ENCODE peak calls at places on chromosomes 2 and 18, in eight cellular contexts. F, E, T, J, P, O, R and Q are unnamed samples.

GRCh38 chr2:8059255-8059654 is 622.6 kb upstream of the ID2 start:
- DNase-seq in P (no peak), T (no peak), J (no peak), O (no peak), E (no peak), R (no peak), F (no peak), Q (no peak)

GRCh38 chr18:41872206-41872605 is 82.8 kb upstream of the PIK3C3 start:
- DNase-seq in F (no peak), R (no peak), P (no peak), E (no peak), O (no peak), T (no peak), J (no peak), Q (no peak)

GRCh38 chr2:159936471-159936870 is 125.9 kb downstream of the PLA2R1 start:
- DNase-seq in E (no peak), R (no peak), P (no peak), O (peak), J (no peak), F (peak), T (no peak), Q (no peak)

GRCh38 chr2:11123856-11124759 is 31.2 kb upstream of the SLC66A3 start:
- DNase-seq in P (peak), E (peak), J (peak), O (peak), R (peak), F (peak), T (peak), Q (no peak)

GRCh38 chr2:106280653-106281202 is 86.6 kb upstream of the UXS1 start:
- DNase-seq in T (no peak), E (no peak), P (no peak), J (no peak), R (no peak), F (no peak), O (no peak), Q (no peak)

GRCh38 chr18:59655661-59656060 is 41.6 kb downstream of the CCBE1 start:
- DNase-seq in T (no peak), R (no peak), F (no peak), J (no peak), O (no peak), P (no peak), E (no peak), Q (no peak)

GRCh38 chr2:171919453-171919852 is 2.8 kb upstream of the HAT1 start:
- DNase-seq in E (no peak), T (no peak), J (no peak), O (no peak), F (no peak), R (no peak), P (no peak), Q (no peak)

GRCh38 chr2:60029248-60029883 is 524.1 kb downstream of the BCL11A start:
- DNase-seq in T (no peak), E (no peak), P (no peak), J (no peak), F (no peak), O (no peak), R (no peak), Q (no peak)

GRCh38 chr18:13455960-13456471 is 237.5 kb downstream of the LDLRAD4 start:
- DNase-seq in R (no peak), E (no peak), P (no peak), T (no peak), J (peak), O (no peak), F (no peak), Q (no peak)

GRCh38 chr2:60070166-60070565 is 483.3 kb downstream of the BCL11A start:
- DNase-seq in R (no peak), P (no peak), F (no peak), E (no peak), O (no peak), T (no peak), J (no peak), Q (no peak)

GRCh38 chr18:12886498-12887126 is 2.6 kb upstream of the PTPN2 start:
- DNase-seq in P (peak), O (no peak), J (peak), E (no peak), F (peak), T (no peak), R (no peak), Q (no peak)

GRCh38 chr2:169798718-169799495 is at the start of gene SSB:
- DNase-seq in F (peak), T (peak), P (peak), R (peak), E (peak), O (peak), J (peak), Q (peak)
- TF ChIP-seq POLR2A in F (peak), T (peak), P (peak), R (no peak), E (peak), O (peak), J (peak), Q (peak)

GRCh38 chr2:128490881-128491778 is 172.5 kb upstream of the HS6ST1 start:
- DNase-seq in F (no peak), J (no peak), R (peak), P (no peak), T (peak), E (no peak), O (no peak), Q (no peak)
- H3K27ac ChIP-seq in F (no peak), J (no peak), R (no peak), P (no peak), T (peak), E (no peak), O (no peak), Q (no peak)

GRCh38 chr2:23664069-23664788 is 262.7 kb downstream of the ATAD2B start:
- DNase-seq in T (no peak), R (no peak), E (no peak), F (no peak), J (no peak), O (no peak), P (no peak), Q (no peak)
- H3K4me3 ChIP-seq in T (no peak), R (no peak), E (no peak), F (no peak), J (no peak), O (no peak), P (no peak), Q (no peak)

DNA sequence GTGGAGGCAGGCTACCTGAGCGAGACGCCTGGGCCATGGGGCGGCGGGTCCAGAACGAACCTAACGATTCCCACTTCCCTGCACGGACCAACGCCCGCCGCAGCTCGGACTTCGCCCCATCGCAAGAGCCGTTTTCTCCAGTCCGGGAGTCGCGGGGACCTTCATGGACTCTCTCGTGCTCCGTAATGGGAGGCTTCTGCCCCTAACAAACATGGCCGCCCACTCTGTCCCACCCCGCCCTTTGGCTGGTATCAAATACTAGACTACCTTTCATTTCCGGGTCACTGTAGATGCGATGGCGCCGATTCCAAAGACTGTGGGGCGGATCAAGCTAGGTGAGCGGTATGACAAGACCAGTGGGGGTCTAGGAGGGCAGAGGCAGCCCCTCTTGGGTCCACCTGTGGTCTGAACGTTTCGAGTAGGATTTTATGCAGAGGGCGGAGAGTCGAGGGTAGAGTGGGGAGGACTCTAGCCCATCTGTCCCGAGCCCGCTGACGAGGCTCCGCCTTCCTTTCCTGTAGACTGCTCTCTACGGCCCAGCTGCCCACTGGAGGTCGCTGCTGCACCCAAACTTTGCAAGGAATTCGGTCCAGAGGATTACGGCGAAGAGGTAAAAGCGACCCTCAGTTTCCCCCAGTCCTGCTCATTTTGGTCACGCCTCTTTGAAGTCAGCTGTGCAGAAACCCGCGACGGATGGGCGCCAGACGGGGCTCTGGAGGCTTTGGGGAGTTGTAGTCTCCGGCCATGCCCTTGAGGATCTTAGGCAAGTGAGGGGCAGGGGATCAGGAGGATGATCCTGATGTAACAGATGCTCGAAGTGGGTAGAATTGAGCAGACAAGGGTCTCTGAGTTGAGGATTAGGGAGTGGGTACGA is at the start of the genes CCDC142 and TTC31:
- DNase-seq in T (peak), O (peak), P (peak), J (peak), E (peak), F (peak), R (peak), Q (peak)
- TF ChIP-seq POLR2A in T (peak), O (peak), P (peak), J (peak), E (peak), F (peak), R (no peak), Q (no peak)

DNA sequence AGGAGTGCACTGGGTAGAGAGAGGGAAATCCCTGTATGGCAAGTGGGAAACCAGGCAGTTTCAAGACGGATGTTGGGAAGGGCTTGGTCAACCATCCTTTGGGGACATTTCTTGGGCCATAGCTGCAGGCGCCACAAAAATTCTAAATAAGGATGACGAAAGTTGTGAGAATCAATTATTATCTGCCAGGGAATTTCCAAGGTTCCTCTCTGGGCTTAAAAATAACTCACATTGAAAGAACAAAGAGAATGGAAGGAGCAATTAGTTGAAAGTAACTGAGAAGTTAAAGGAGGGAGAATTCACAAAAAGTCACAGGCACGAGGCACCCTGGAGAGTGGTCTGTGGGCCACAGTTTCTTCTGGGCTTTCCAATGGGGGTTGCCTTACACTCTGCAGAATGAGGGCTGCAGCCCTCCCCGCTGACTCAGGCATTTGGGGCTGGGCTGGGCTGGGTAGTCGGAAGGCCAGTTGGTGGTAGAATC is 195.7 kb downstream of the SMAD7 start:
- DNase-seq in O (no peak), F (no peak), J (no peak), P (no peak), E (no peak), R (no peak), T (no peak), Q (no peak)
- H3K27ac ChIP-seq in O (no peak), F (no peak), J (no peak), P (no peak), E (no peak), R (no peak), T (no peak), Q (no peak)